ENCODE peak calls at places on chromosomes 4 and X, in eight cellular contexts. U is GM12865; Z is colonic mucosa; Y is NCI-H82; Q is stimulated activated CD8-positive, alpha-beta memory T cell treated with anti-CD3 and anti-CD28 coated beads, Interleukin-7, amount 100 ng/mL, for 1 hour; M is fibroblast of lung; A is T-helper 9 cell; W is HT-29. P is an unnamed sample.

GRCh38 chr4:1356181-1356998 is 9.4 kb downstream of the UVSSA start:
- DNase-seq in Y (peak; percentile 75), M (peak; percentile 30), Z (peak; percentile 47), W (peak; percentile 45), U (peak; percentile 44), Q (peak; percentile 36), A (peak; percentile 42), P (no peak)

GRCh38 chr4:149901128-149901527 is 85.5 kb upstream of the IQCM start:
- DNase-seq in Z (peak; percentile 53), U (no peak), A (no peak), W (no peak), M (no peak), Y (no peak), Q (no peak), P (no peak)

GRCh38 chr4:184558996-184559395 is 84.6 kb upstream of the IRF2 start:
- DNase-seq in W (no peak), U (no peak), M (no peak), A (no peak), Q (no peak), Y (no peak), Z (no peak), P (no peak)

GRCh38 chrX:36116222-36116621 is 196.7 kb downstream of the CFAP47 start:
- DNase-seq in Z (peak; percentile 18), M (no peak), Q (no peak), U (no peak), Y (no peak), A (no peak), W (no peak), P (no peak)

GRCh38 chr4:165928601-165929000 is 55.6 kb downstream of the TLL1 start:
- DNase-seq in Q (no peak), U (no peak), M (no peak), W (no peak), Y (no peak), Z (no peak), A (no peak), P (no peak)

GRCh38 chrX:10633722-10634121 is 13.3 kb upstream of the MID1 start:
- DNase-seq in W (no peak), U (no peak), M (peak; percentile 94), Z (no peak), Y (no peak), A (no peak), Q (no peak), P (peak; percentile 84)

GRCh38 chr4:3613980-3614730 is 81.9 kb upstream of the LRPAP1 start:
- DNase-seq in A (no peak), W (peak; percentile 29), U (no peak), Q (no peak), M (no peak), Z (no peak), Y (no peak), P (no peak)

GRCh38 chrX:63889001-63889400 is 104.0 kb upstream of the ARHGEF9 start:
- DNase-seq in M (peak; percentile 42), Q (no peak), Y (no peak), A (no peak), Z (no peak), W (no peak), U (no peak), P (peak; percentile 34)

GRCh38 chr4:20992002-20992401 is 291.7 kb downstream of the PACRGL start:
- DNase-seq in U (no peak), Q (no peak), Z (no peak), W (no peak), M (no peak), A (no peak), Y (no peak), P (no peak)

GRCh38 chr4:148056879-148057278 is 325.0 kb downstream of the ARHGAP10 start:
- DNase-seq in A (peak; percentile 9), Y (no peak), Z (peak; percentile 58), Q (peak; percentile 28), M (peak; percentile 77), U (peak; percentile 94), W (peak; percentile 3), P (peak; percentile 13)

GRCh38 chr4:37982736-37983135 is 22.5 kb downstream of the PTTG2 start:
- DNase-seq in Z (no peak), U (no peak), Y (no peak), Q (no peak), M (no peak), W (no peak), A (no peak), P (no peak)

GRCh38 chrX:38654302-38654701 is 93.0 kb downstream of the TSPAN7 start:
- DNase-seq in W (peak; percentile 47), Q (no peak), Y (peak; percentile 79), M (peak; percentile 6), Z (no peak), U (peak; percentile 23), A (no peak), P (no peak)

GRCh38 chr4:89249313-89249712 is 58.3 kb downstream of the GPRIN3 start:
- DNase-seq in A (no peak), Y (no peak), U (no peak), Q (no peak), M (no peak), W (no peak), Z (no peak), P (no peak)

GRCh38 chr4:137394000-137394399 is 138.3 kb downstream of the PCDH18 start:
- DNase-seq in A (no peak), Q (no peak), Z (no peak), U (no peak), Y (no peak), W (no peak), M (peak; percentile 23), P (no peak)

GRCh38 chrX:11672213-11672612 is 6.5 kb upstream of the ARHGAP6 start:
- DNase-seq in Z (no peak), Y (peak; percentile 63), U (no peak), Q (no peak), A (no peak), M (peak; percentile 13), W (no peak), P (no peak)

GRCh38 chr4:14867847-14868246 is 134.4 kb upstream of the CPEB2 start:
- DNase-seq in W (no peak), U (no peak), Y (peak; percentile 97), Q (no peak), A (no peak), M (no peak), Z (no peak), P (no peak)

GRCh38 chr4:41178372-41179085 is 35.8 kb downstream of the APBB2 start:
- DNase-seq in Q (no peak), M (peak; percentile 96), U (no peak), Z (no peak), A (no peak), Y (no peak), W (no peak), P (peak; percentile 94)

GRCh38 chr4:43776371-43776770 is 672.2 kb downstream of the KCTD8 start:
- DNase-seq in W (peak; percentile 50), M (peak; percentile 9), Y (peak; percentile 1), Z (no peak), A (no peak), Q (no peak), U (no peak), P (no peak)

GRCh38 chr4:156578005-156578404 is 393.6 kb downstream of the PDGFC start:
- DNase-seq in Z (no peak), Q (no peak), Y (no peak), U (no peak), W (no peak), M (no peak), A (no peak), P (no peak)

GRCh38 chrX:2608638-2609430 is 82.3 kb upstream of the CD99 start:
- DNase-seq in Q (peak; percentile 74), W (peak; percentile 55), A (peak; percentile 76), U (peak; percentile 83), M (peak; percentile 80), Z (peak; percentile 93), Y (no peak), P (peak; percentile 44)

GRCh38 chrX:44344194-44344593 is 722 bp upstream of the EFHC2 start:
- DNase-seq in Z (no peak), A (peak; percentile 57), Q (peak; percentile 34), M (no peak), W (no peak), Y (no peak), U (peak; percentile 19), P (no peak)

GRCh38 chr4:48275247-48275646 is 5.6 kb upstream of the TEC start:
- DNase-seq in M (no peak), A (no peak), U (peak; percentile 73), Q (no peak), Z (no peak), Y (peak; percentile 27), W (peak; percentile 48), P (no peak)

GRCh38 chrX:45553417-45553816 is 352.7 kb upstream of the DIPK2B start:
- DNase-seq in Q (no peak), A (no peak), Y (peak; percentile 31), Z (no peak), W (no peak), M (no peak), U (no peak), P (no peak)